ENCODE peak calls at places on chromosome 5, in six cellular contexts. K is A549, R is HepG2, X is endothelial cell of umbilical vein, I is H1, D is HCT116. A is an unnamed sample.

GRCh38 chr5:130652178-130652577 is 512.9 kb downstream of the HINT1 start:
- DNase-seq in K (peak; percentile 36), R (no peak), X (peak; percentile 53), I (no peak), D (peak; percentile 21), A (no peak)

GRCh38 chr5:41754857-41755256 is 115.4 kb downstream of the OXCT1 start:
- DNase-seq in K (no peak), R (no peak), X (no peak), I (no peak), D (no peak), A (peak; percentile 8)

GRCh38 chr5:8981496-8981895 is 564.4 kb downstream of the SEMA5A start:
- DNase-seq in K (no peak), R (no peak), X (no peak), I (no peak), D (no peak), A (no peak)

GRCh38 chr5:66987949-66988838 is 208.4 kb downstream of the CD180 start:
- DNase-seq in K (peak; percentile 40), R (peak; percentile 36), X (peak; percentile 53), I (no peak), D (no peak), A (peak; percentile 18)

GRCh38 chr5:36610629-36611028 is 4.2 kb downstream of the SLC1A3 start:
- DNase-seq in K (no peak), R (no peak), X (no peak), I (no peak), D (no peak), A (no peak)

GRCh38 chr5:120368923-120369715 is 95.0 kb upstream of the PRR16 start:
- DNase-seq in K (no peak), R (peak; percentile 3), X (no peak), I (no peak), D (no peak), A (no peak)

GRCh38 chr5:38413696-38414095 is 142.8 kb downstream of the LIFR start:
- DNase-seq in K (no peak), R (no peak), X (no peak), I (no peak), D (no peak), A (no peak)

GRCh38 chr5:102561894-102562760 is 63.3 kb upstream of the SLCO6A1 start:
- DNase-seq in K (peak; percentile 39), R (peak; percentile 39), X (no peak), I (peak; percentile 82), D (peak; percentile 48), A (peak; percentile 41)

GRCh38 chr5:74639538-74640449 is 734 bp downstream of the ENC1 start:
- DNase-seq in K (peak; percentile 44), R (no peak), X (peak; percentile 57), I (peak; percentile 67), D (no peak), A (peak; percentile 71)

GRCh38 chr5:149618581-149619248 is 37.4 kb downstream of the ARHGEF37 start:
- DNase-seq in K (peak; percentile 73), R (peak; percentile 53), X (peak; percentile 70), I (peak; percentile 56), D (peak; percentile 47), A (peak; percentile 72)

GRCh38 chr5:93584531-93585053 is 1.6 kb downstream of the NR2F1 start:
- DNase-seq in K (no peak), R (no peak), X (no peak), I (no peak), D (no peak), A (no peak)

GRCh38 chr5:60036539-60036938 is 143.0 kb upstream of the PDE4D start:
- DNase-seq in K (peak; percentile 12), R (no peak), X (no peak), I (no peak), D (no peak), A (no peak)

GRCh38 chr5:61450170-61450815 is 118.2 kb downstream of the ZSWIM6 start:
- DNase-seq in K (peak; percentile 82), R (no peak), X (peak; percentile 88), I (no peak), D (peak; percentile 73), A (no peak)

GRCh38 chr5:9543266-9543925 is 2.5 kb downstream of the SEMA5A start:
- DNase-seq in K (no peak), R (no peak), X (no peak), I (no peak), D (no peak), A (no peak)

GRCh38 chr5:13676531-13676930 is 268.0 kb downstream of the DNAH5 start:
- DNase-seq in K (no peak), R (no peak), X (no peak), I (no peak), D (no peak), A (no peak)

DNA sequence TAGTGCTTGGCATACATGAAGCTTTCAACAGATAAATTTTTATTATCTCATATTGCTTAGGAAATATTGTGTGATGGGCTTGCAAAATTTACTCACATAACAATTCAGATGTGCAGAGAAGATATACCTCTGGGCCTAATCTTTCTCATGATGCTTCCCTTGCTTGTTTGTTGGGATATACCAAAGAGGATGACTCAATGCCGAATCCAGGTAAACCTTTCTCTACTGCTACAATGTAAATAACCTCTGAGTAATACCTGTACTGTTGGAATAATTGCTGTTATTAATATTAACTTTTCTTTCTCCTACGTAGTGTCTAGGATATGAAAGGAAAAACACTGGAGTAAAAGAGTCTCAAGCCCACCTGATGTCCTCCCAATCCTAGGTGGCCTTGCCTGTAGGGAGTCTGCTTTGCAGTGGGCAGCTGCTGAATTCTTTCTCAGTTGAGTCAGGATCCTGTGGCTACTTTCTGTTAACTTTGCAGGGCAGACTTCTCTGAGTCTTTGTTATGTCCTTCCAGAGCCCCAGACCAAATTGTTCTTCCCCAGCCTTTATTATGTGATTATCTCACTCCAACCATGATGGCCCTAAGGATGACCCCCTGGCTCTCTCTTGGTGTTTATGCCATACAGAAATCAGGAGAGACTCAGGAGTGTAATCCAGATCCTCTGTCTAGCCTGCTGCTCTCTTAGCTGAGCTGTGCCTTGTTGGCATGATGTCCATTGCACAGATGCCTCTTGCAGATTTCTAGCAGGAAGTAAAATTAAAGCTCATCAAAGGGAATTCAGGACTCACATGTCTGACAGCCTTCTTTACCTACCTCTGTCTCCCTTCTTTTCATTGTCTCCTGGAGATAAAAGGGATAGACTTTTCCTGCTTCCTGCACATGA is 208.1 kb downstream of the SNX18 start:
- DNase-seq in K (no peak), R (no peak), X (no peak), I (no peak), D (no peak), A (no peak)
- TF ChIP-seq MAX in K (no peak), R (no peak), X (no peak), I (no peak), D (no peak), A (no peak)

DNA sequence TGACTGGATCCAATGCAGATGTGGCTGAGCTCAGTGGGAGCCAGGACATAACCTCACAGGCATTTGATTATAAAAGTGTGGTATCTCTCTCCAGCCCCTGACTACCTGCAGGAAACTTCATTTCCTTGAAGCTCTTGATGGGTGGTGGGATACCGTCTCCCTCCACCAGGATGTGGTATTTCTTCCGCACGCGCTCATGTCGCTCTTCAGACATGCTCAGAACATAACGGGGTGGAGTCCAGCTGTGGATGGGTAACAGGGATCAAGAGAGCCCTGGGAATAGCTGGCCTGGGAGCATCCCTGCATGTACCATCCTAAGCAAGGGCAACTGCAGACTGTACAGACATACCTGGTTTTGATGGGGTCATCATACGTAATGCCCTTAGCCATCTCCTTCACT is 1.2 kb downstream of the DDX41 start:
- DNase-seq in K (no peak), R (no peak), X (no peak), I (no peak), D (no peak), A (no peak)
- H3K4me3 ChIP-seq in K (peak overlapping the region; percentile 98), R (peak overlapping the region; percentile 96), X (no peak overlapping the region), I (peak overlapping the region; percentile 96), D (peak overlapping the region; percentile 96), A (peak overlapping the region; percentile 75)

DNA sequence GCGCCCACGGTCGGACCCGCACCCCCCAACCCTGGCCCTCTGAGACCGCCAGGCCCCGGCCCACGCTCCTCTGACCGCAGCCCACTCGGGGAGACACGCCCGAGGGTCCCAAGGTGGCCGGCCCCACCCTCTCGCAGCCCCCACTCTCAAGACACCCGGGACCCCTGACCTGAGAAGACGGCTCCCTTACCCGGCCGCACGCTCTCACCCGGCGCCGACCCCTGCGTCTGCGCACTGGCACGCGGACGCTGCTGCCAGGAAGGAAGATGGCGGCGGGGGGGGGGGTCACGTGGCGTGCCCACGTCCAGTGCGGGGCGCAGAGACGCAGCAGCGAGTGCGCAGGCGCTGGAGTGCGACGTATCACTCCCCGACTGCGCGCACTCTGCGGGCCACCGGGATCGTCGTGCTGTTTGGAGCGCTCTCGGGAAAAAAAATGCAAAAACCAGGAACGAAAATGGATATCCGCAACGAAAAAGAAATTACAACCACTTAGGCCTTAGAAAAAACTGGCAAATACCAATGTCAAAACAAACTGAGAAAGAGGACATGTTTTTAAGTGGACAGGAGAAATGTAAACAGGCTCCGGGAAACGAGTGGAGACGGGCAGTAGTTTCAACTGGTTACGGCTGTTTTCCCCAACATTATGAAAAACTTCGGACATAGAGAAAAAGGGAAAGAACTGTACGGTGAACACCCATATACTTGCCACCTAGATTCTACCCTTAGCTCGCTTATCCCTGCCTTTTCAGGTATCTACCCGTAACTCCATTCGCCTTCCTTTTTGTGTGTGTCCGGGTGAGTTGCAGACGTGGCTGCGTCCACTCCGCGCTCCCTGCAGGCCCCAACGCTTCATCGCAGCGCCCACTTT is at the start of gene MRPL36:
- DNase-seq in K (peak; percentile 94), R (peak; percentile 84), X (peak; percentile 91), I (peak; percentile 89), D (peak; percentile 73), A (peak; percentile 96)
- TF ChIP-seq POLR2A in K (peak; percentile 85), R (no peak), X (peak; percentile 85), I (no peak), D (peak; percentile 79), A (peak; percentile 88)

DNA sequence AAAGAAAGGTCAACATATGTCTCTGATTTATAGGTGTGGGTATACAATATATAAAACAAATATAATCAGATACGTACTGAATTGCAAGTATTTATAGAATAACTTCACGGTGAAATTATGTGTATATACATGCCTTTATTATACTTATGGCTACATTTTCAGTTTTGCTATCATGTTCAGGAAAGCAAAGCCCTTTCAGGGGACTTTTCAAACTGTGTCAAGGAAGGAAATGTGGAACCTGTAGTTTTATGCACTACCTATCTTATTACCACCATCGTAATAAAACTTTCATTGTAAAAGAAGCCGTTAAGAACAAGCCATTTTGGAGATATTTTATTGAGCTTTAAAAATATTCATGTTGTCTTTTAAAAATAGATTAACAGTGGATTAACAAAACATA is 257.2 kb downstream of the PJA2 start:
- DNase-seq in K (no peak), R (no peak), X (no peak), I (no peak), D (no peak), A (no peak)
- TF ChIP-seq MAX in K (no peak), R (no peak), X (no peak), I (no peak), D (no peak), A (no peak)

GRCh38 chr5:180798193-180798592 is 4.4 kb downstream of the MGAT1 start:
- DNase-seq in K (no peak), R (no peak), X (no peak), I (peak; percentile 27), D (no peak), A (no peak)

GRCh38 chr5:180799194-180799593 is 3.4 kb downstream of the MGAT1 start:
- DNase-seq in K (peak; percentile 44), R (no peak), X (no peak), I (peak; percentile 82), D (no peak), A (no peak)

GRCh38 chr5:180801596-180802324 is 846 bp downstream of the MGAT1 start:
- DNase-seq in K (no peak), R (no peak), X (peak; percentile 44), I (no peak), D (no peak), A (no peak)

GRCh38 chr5:180802325-180803180 is at the start of gene MGAT1:
- DNase-seq in K (peak; percentile 74), R (peak; percentile 65), X (peak; percentile 87), I (peak; percentile 90), D (no peak), A (peak; percentile 91)

GRCh38 chr5:180799902-180800801 is 2.5 kb downstream of the MGAT1 start:
- DNase-seq in K (peak; percentile 25), R (no peak), X (no peak), I (no peak), D (no peak), A (no peak)
- H3K4me3 ChIP-seq in K (no peak overlapping the region), R (no peak overlapping the region), X (no peak overlapping the region), I (no peak overlapping the region), D (no peak overlapping the region), A (no peak overlapping the region)